ENCODE peak calls at places on chromosomes 4 and X, in four cellular contexts. One of them, this sample, is unnamed.

GRCh38 chrX:9957743-9958142 is 9.4 kb upstream of the CLDN34 start:
- DNase-seq in Panc1: no peak
- DNase-seq in germinal center: no peak
- DNase-seq in activated CD4-positive, alpha-beta T cell treated with anti-CD3 and anti-CD28 coated beads for 24 hours: no peak
- DNase-seq in this sample: no peak

GRCh38 chr4:138959421-138959820 is 56.2 kb upstream of the NOCT start:
- DNase-seq in Panc1: no peak
- DNase-seq in germinal center: no peak
- DNase-seq in activated CD4-positive, alpha-beta T cell treated with anti-CD3 and anti-CD28 coated beads for 24 hours: no peak
- DNase-seq in this sample: peak; percentile 11

GRCh38 chrX:13652256-13653021 is 502 bp upstream of the TCEANC start:
- DNase-seq in Panc1: no peak
- DNase-seq in germinal center: no peak
- DNase-seq in activated CD4-positive, alpha-beta T cell treated with anti-CD3 and anti-CD28 coated beads for 24 hours: no peak
- DNase-seq in this sample: no peak

GRCh38 chr4:15003891-15004700 is 1.8 kb downstream of the CPEB2 start:
- DNase-seq in Panc1: no peak
- DNase-seq in germinal center: peak; percentile 19
- DNase-seq in activated CD4-positive, alpha-beta T cell treated with anti-CD3 and anti-CD28 coated beads for 24 hours: peak; percentile 22
- DNase-seq in this sample: no peak

GRCh38 chr4:3041192-3042142 is 32.9 kb downstream of the HTT-AS start:
- DNase-seq in Panc1: no peak
- DNase-seq in germinal center: peak; percentile 42
- DNase-seq in activated CD4-positive, alpha-beta T cell treated with anti-CD3 and anti-CD28 coated beads for 24 hours: no peak
- DNase-seq in this sample: peak; percentile 5

GRCh38 chr4:20074450-20074849 is 177.3 kb upstream of the SLIT2 start:
- DNase-seq in Panc1: no peak
- DNase-seq in germinal center: no peak
- DNase-seq in activated CD4-positive, alpha-beta T cell treated with anti-CD3 and anti-CD28 coated beads for 24 hours: no peak
- DNase-seq in this sample: no peak

GRCh38 chr4:5784960-5785611 is 74.1 kb downstream of the EVC start:
- DNase-seq in Panc1: no peak
- DNase-seq in germinal center: no peak
- DNase-seq in activated CD4-positive, alpha-beta T cell treated with anti-CD3 and anti-CD28 coated beads for 24 hours: no peak
- DNase-seq in this sample: no peak

GRCh38 chr4:24471623-24472510 is 112.5 kb downstream of the DHX15 start:
- DNase-seq in Panc1: no peak
- DNase-seq in germinal center: peak; percentile 24
- DNase-seq in activated CD4-positive, alpha-beta T cell treated with anti-CD3 and anti-CD28 coated beads for 24 hours: no peak
- DNase-seq in this sample: no peak

GRCh38 chrX:94288972-94289371 is 615.0 kb downstream of the FAM133A start:
- DNase-seq in Panc1: no peak
- DNase-seq in germinal center: no peak
- DNase-seq in activated CD4-positive, alpha-beta T cell treated with anti-CD3 and anti-CD28 coated beads for 24 hours: no peak
- DNase-seq in this sample: no peak

GRCh38 chrX:84153538-84153937 is 34.5 kb downstream of the RPS6KA6 start:
- DNase-seq in Panc1: no peak
- DNase-seq in germinal center: no peak
- DNase-seq in activated CD4-positive, alpha-beta T cell treated with anti-CD3 and anti-CD28 coated beads for 24 hours: no peak
- DNase-seq in this sample: no peak

GRCh38 chr4:14787894-14788293 is 214.4 kb upstream of the CPEB2 start:
- DNase-seq in Panc1: peak; percentile 2
- DNase-seq in germinal center: peak; percentile 3
- DNase-seq in activated CD4-positive, alpha-beta T cell treated with anti-CD3 and anti-CD28 coated beads for 24 hours: no peak
- DNase-seq in this sample: no peak

GRCh38 chr4:64799751-64800150 is 390.5 kb upstream of the TECRL start:
- DNase-seq in Panc1: no peak
- DNase-seq in germinal center: no peak
- DNase-seq in activated CD4-positive, alpha-beta T cell treated with anti-CD3 and anti-CD28 coated beads for 24 hours: no peak
- DNase-seq in this sample: no peak

GRCh38 chr4:118848242-118848641 is 12.3 kb upstream of the SEC24D start:
- DNase-seq in Panc1: no peak
- DNase-seq in germinal center: no peak
- DNase-seq in activated CD4-positive, alpha-beta T cell treated with anti-CD3 and anti-CD28 coated beads for 24 hours: no peak
- DNase-seq in this sample: no peak

GRCh38 chr4:136457004-136457403 is 1075.3 kb downstream of the PCDH18 start:
- DNase-seq in Panc1: no peak
- DNase-seq in germinal center: no peak
- DNase-seq in activated CD4-positive, alpha-beta T cell treated with anti-CD3 and anti-CD28 coated beads for 24 hours: no peak
- DNase-seq in this sample: no peak

GRCh38 chrX:150581093-150581775 is 12.8 kb downstream of the MTM1 start:
- DNase-seq in Panc1: no peak
- DNase-seq in germinal center: no peak
- DNase-seq in activated CD4-positive, alpha-beta T cell treated with anti-CD3 and anti-CD28 coated beads for 24 hours: no peak
- DNase-seq in this sample: no peak

GRCh38 chr4:105714932-105715331 is 6.3 kb downstream of the GSTCD start:
- DNase-seq in Panc1: no peak
- DNase-seq in germinal center: no peak
- DNase-seq in activated CD4-positive, alpha-beta T cell treated with anti-CD3 and anti-CD28 coated beads for 24 hours: no peak
- DNase-seq in this sample: no peak

GRCh38 chr4:52369649-52370048 is 289.5 kb downstream of the USP46 start:
- DNase-seq in Panc1: no peak
- DNase-seq in germinal center: no peak
- DNase-seq in activated CD4-positive, alpha-beta T cell treated with anti-CD3 and anti-CD28 coated beads for 24 hours: no peak
- DNase-seq in this sample: no peak

GRCh38 chr4:60216752-60217151 is 983.4 kb upstream of the ADGRL3 start:
- DNase-seq in Panc1: no peak
- DNase-seq in germinal center: no peak
- DNase-seq in activated CD4-positive, alpha-beta T cell treated with anti-CD3 and anti-CD28 coated beads for 24 hours: no peak
- DNase-seq in this sample: no peak

GRCh38 chr4:1218892-1219552 is 29.9 kb downstream of the CTBP1 start:
- DNase-seq in Panc1: no peak
- DNase-seq in germinal center: peak; percentile 67
- DNase-seq in activated CD4-positive, alpha-beta T cell treated with anti-CD3 and anti-CD28 coated beads for 24 hours: no peak
- DNase-seq in this sample: no peak

GRCh38 chr4:154314248-154314647 is 177.4 kb downstream of the DCHS2 start:
- DNase-seq in Panc1: peak; percentile 17
- DNase-seq in germinal center: no peak
- DNase-seq in activated CD4-positive, alpha-beta T cell treated with anti-CD3 and anti-CD28 coated beads for 24 hours: no peak
- DNase-seq in this sample: peak; percentile 26

GRCh38 chr4:147461161-147461560 is 19.7 kb upstream of the EDNRA start:
- DNase-seq in Panc1: no peak
- DNase-seq in germinal center: no peak
- DNase-seq in activated CD4-positive, alpha-beta T cell treated with anti-CD3 and anti-CD28 coated beads for 24 hours: no peak
- DNase-seq in this sample: no peak

GRCh38 chr4:1767770-1768366 is 25.2 kb upstream of the FGFR3 start:
- DNase-seq in Panc1: no peak
- DNase-seq in germinal center: peak; percentile 65
- DNase-seq in activated CD4-positive, alpha-beta T cell treated with anti-CD3 and anti-CD28 coated beads for 24 hours: no peak
- DNase-seq in this sample: no peak

This sample was measured in hippocampal formation.